ENCODE peak calls at places on chromosome 14, in eight cellular contexts. K is A549; N is Peyer's patch; F is colonic mucosa; L is upper lobe of right lung; M is astrocyte of the spinal cord; E is CD8-positive, alpha-beta T cell; V is cardiac muscle cell. P is an unnamed sample.

GRCh38 chr14:100839573-100840175 is 13.8 kb downstream of the MEG3 start:
- DNase-seq in F (no peak), K (no peak), E (no peak), N (no peak), M (no peak), V (peak), L (no peak), P (no peak)

GRCh38 chr14:95398630-95399547 is 79.2 kb upstream of the CLMN start:
- DNase-seq in E (no peak), K (no peak), N (no peak), L (no peak), F (no peak), M (no peak), V (no peak), P (no peak)

GRCh38 chr14:90061849-90062794 is at the start of gene KCNK13:
- DNase-seq in M (no peak), K (peak), V (peak), F (peak), L (no peak), E (no peak), N (no peak), P (no peak)

GRCh38 chr14:74141703-74142102 is 56.9 kb downstream of the LIN52 start:
- DNase-seq in N (no peak), M (no peak), K (no peak), F (no peak), L (no peak), E (no peak), V (no peak), P (peak)

GRCh38 chr14:61527325-61528100 is 167.8 kb upstream of the HIF1A start:
- DNase-seq in M (peak), K (peak), N (no peak), V (no peak), F (no peak), E (no peak), L (no peak), P (peak)

GRCh38 chr14:91149462-91149861 is 35.6 kb downstream of the DGLUCY start:
- DNase-seq in K (peak), F (peak), V (no peak), E (no peak), L (no peak), M (peak), N (no peak), P (peak)

GRCh38 chr14:32004300-32004699 is 72.8 kb upstream of the ARHGAP5 start:
- DNase-seq in E (no peak), M (peak), V (no peak), K (peak), L (no peak), N (no peak), F (no peak), P (peak)

GRCh38 chr14:37668646-37669045 is 73.2 kb downstream of the TTC6 start:
- DNase-seq in E (no peak), F (no peak), N (no peak), L (no peak), M (peak), V (no peak), K (no peak), P (no peak)

GRCh38 chr14:25833341-25834121 is 764.3 kb downstream of the NOVA1 start:
- DNase-seq in M (peak), F (peak), E (no peak), V (peak), L (no peak), N (no peak), K (peak), P (no peak)

GRCh38 chr14:52355016-52355430 is 40.9 kb downstream of the PTGER2 start:
- DNase-seq in M (peak), E (no peak), V (no peak), N (no peak), K (peak), F (no peak), L (no peak), P (peak)

GRCh38 chr14:83047436-83047835 is 1513.8 kb upstream of the SEL1L start:
- DNase-seq in F (no peak), M (no peak), N (no peak), K (no peak), V (peak), E (no peak), L (no peak), P (no peak)

GRCh38 chr14:33362934-33363333 is 424.3 kb downstream of the NPAS3 start:
- DNase-seq in E (no peak), N (no peak), L (no peak), F (no peak), K (no peak), M (no peak), V (no peak), P (no peak)

GRCh38 chr14:106691601-106692291 is 1165.4 kb downstream of the TMEM121 start:
- DNase-seq in E (peak), M (no peak), F (peak), L (peak), K (peak), V (no peak), N (no peak), P (no peak)

GRCh38 chr14:96285667-96286066 is 29.7 kb downstream of the BDKRB1 start:
- DNase-seq in K (no peak), V (peak), E (no peak), N (no peak), L (no peak), F (no peak), M (no peak), P (peak)

GRCh38 chr14:60274448-60274847 is 25.4 kb downstream of the PPM1A start:
- DNase-seq in M (no peak), N (no peak), V (no peak), E (no peak), K (no peak), L (no peak), F (no peak), P (no peak)

GRCh38 chr14:61540931-61541330 is 154.4 kb upstream of the HIF1A start:
- DNase-seq in V (no peak), F (no peak), E (no peak), M (no peak), L (no peak), K (no peak), N (no peak), P (no peak)

GRCh38 chr14:64885555-64885954 is 5.8 kb upstream of the SPTB start:
- DNase-seq in F (no peak), K (no peak), M (no peak), E (no peak), L (no peak), V (no peak), N (no peak), P (no peak)

GRCh38 chr14:74401504-74402241 is 24.3 kb downstream of the SYNDIG1L start:
- DNase-seq in K (no peak), V (peak), M (no peak), F (peak), L (no peak), E (peak), N (peak), P (no peak)

GRCh38 chr14:101113108-101113612 is 209.6 kb upstream of the RTL1 start:
- DNase-seq in E (no peak), N (no peak), L (no peak), V (no peak), M (no peak), K (no peak), F (peak), P (no peak)

GRCh38 chr14:105168979-105169507 is 467 bp upstream of the JAG2 start:
- DNase-seq in L (no peak), F (no peak), E (peak), M (no peak), V (peak), N (no peak), K (peak), P (no peak)

GRCh38 chr14:24437020-24437735 is 5.4 kb downstream of the SDR39U1 start:
- DNase-seq in K (no peak), N (no peak), M (no peak), V (no peak), F (no peak), L (no peak), E (no peak), P (no peak)

GRCh38 chr14:37588956-37589737 is 5.9 kb downstream of the FOXA1 start:
- DNase-seq in M (no peak), K (peak), L (no peak), F (peak), N (no peak), E (no peak), V (no peak), P (no peak)

GRCh38 chr14:53663709-53664108 is 292.9 kb downstream of the BMP4 start:
- DNase-seq in M (peak), F (no peak), V (peak), K (peak), N (no peak), E (no peak), L (no peak), P (peak)

GRCh38 chr14:77212933-77213656 is 31.5 kb downstream of the TMEM63C start:
- DNase-seq in V (peak), N (peak), K (peak), L (peak), F (peak), M (peak), E (no peak), P (no peak)

GRCh38 chr14:22555573-22556011 is 33.4 kb downstream of the DAD1 start:
- DNase-seq in L (no peak), V (no peak), E (peak), F (no peak), M (no peak), K (no peak), N (no peak), P (no peak)
- H3K4me3 ChIP-seq in L (no peak), V (no peak), E (peak), F (no peak), M (no peak), K (no peak), N (no peak), P (no peak)

DNA sequence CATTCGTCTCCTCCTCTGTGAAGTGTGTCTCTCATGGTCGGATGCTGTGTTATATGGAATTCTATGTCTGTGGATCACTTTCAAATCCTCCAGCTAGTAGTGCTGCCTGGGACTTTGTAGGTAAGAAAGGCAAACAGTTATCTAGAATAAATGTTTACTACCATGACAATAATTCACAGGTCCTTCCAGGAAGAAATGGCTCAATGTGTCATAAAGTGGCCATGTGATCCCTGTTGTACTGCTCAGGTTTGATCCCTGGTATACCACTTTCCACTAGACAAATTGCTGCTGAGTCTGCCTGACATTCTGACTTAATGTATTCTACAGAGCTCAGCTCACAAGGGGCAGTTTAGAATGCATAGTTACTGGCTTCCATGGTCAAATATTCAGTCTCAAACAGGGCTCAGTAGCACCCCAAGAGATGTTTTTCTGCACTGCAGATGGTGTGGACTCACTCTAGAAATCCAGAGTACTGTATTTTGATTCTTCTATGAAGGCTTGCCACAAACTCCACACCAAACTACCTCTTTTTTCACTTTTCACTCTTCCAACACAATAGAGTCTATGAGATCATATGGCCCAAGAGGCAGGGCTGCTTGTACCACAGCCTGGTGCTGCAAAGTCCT is 21.8 kb downstream of the TSHR start:
- DNase-seq in V (no peak), N (no peak), E (no peak), L (no peak), K (no peak), F (peak), M (no peak), P (no peak)
- TF ChIP-seq CTCF in V (no peak), N (no peak), E (no peak), L (no peak), K (no peak), F (no peak), M (peak), P (peak)

GRCh38 chr14:103125098-103126070 is 2.1 kb downstream of the TNFAIP2 start:
- DNase-seq in E (no peak), V (no peak), K (no peak), N (no peak), M (no peak), L (no peak), F (no peak), P (no peak)

GRCh38 chr14:103124501-103125001 is 1.3 kb downstream of the TNFAIP2 start:
- DNase-seq in K (no peak), F (no peak), V (no peak), M (no peak), L (no peak), E (peak), N (no peak), P (no peak)

GRCh38 chr14:103127356-103127755 is 4.1 kb downstream of the TNFAIP2 start:
- DNase-seq in N (no peak), L (peak), F (peak), E (no peak), K (no peak), V (no peak), M (no peak), P (no peak)

GRCh38 chr14:103126873-103127304 is 3.6 kb downstream of the TNFAIP2 start:
- DNase-seq in N (no peak), V (peak), M (no peak), L (peak), K (no peak), E (no peak), F (peak), P (no peak)

GRCh38 chr14:103126088-103126872 is 3.0 kb downstream of the TNFAIP2 start:
- DNase-seq in M (no peak), V (no peak), K (no peak), F (peak), E (no peak), L (no peak), N (no peak), P (no peak)
- H3K4me3 ChIP-seq in M (no peak), V (peak), K (peak), F (peak), E (no peak), L (peak), N (peak), P (peak)

GRCh38 chr14:99718031-99718810 is 34.1 kb downstream of the CYP46A1 start:
- DNase-seq in L (no peak), N (peak), F (no peak), V (no peak), M (no peak), K (no peak), E (no peak), P (no peak)
- TF ChIP-seq CTCF in L (no peak), N (no peak), F (no peak), V (no peak), M (no peak), K (no peak), E (no peak), P (no peak)

GRCh38 chr14:93977171-93977570 is 801 bp upstream of the ASB2 start:
- DNase-seq in V (no peak), N (no peak), K (no peak), F (no peak), M (no peak), L (no peak), E (no peak), P (no peak)

GRCh38 chr14:93977790-93978581 is 1.6 kb upstream of the ASB2 start:
- DNase-seq in V (no peak), F (no peak), L (no peak), N (peak), E (peak), M (no peak), K (no peak), P (no peak)

GRCh38 chr14:93975791-93976476 is 436 bp downstream of the ASB2 start:
- DNase-seq in V (no peak), K (no peak), F (no peak), N (no peak), E (no peak), M (no peak), L (no peak), P (no peak)

GRCh38 chr14:93974833-93975232 is 1.5 kb downstream of the ASB2 start:
- DNase-seq in K (no peak), E (no peak), N (no peak), F (no peak), V (no peak), L (peak), M (no peak), P (no peak)

GRCh38 chr14:93976477-93977057 is at the start of gene ASB2:
- DNase-seq in V (peak), K (no peak), L (no peak), M (no peak), E (no peak), F (no peak), N (peak), P (no peak)
- H3K4me3 ChIP-seq in V (peak), K (no peak), L (peak), M (no peak), E (no peak), F (peak), N (peak), P (no peak)

DNA sequence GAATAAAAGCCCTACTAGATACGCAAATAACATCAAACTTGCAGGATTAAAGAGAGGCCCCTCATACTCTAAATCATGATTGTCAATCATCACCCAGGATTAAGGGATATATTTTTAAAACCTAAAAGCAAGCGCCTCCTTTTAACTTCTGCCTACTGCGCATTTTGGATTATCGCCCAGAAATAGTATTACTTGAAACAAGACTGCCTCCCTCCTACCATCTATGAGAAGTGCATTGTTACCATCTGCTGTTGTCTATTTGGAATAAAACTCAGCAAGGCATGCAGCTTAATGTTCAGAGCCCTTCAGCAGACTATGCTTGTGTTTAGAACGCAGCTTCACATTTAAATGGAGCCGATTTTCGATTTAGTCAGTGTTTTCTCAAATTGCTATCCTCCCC is 79.6 kb downstream of the EXOC5 start:
- DNase-seq in F (no peak), L (no peak), M (peak), E (no peak), V (peak), N (no peak), K (peak), P (peak)
- TF ChIP-seq CTCF in F (no peak), L (no peak), M (no peak), E (no peak), V (peak), N (no peak), K (no peak), P (peak)

P was measured in AG10803.